ENCODE peak calls at places on chromosome 18, in nine cellular contexts. F is breast epithelium; E is tibial nerve; H is Karpas-422; C is MM.1S; X is aorta; B is Peyer's patch; R is naive thymus-derived CD4-positive, alpha-beta T cell; G is ovary. Z is an unnamed sample. For H3K36me3, H3K9me3 and H3K4me1, the result is how much of the 10 kb centered on the place peaks cover.

GRCh38 chr18:3323900-3324299 is 62.0 kb downstream of the MYL12B start:
- DNase-seq in E (no peak), G (no peak), R (no peak), C (no peak), B (no peak), H (no peak), X (no peak), F (no peak), Z (no peak)

GRCh38 chr18:52408800-52409302 is 68.9 kb downstream of the DCC start:
- DNase-seq in C (no peak), F (no peak), B (no peak), X (no peak), G (no peak), H (no peak), R (no peak), E (no peak), Z (no peak)

GRCh38 chr18:50614838-50615237 is 55.0 kb downstream of the MAPK4 start:
- DNase-seq in B (no peak), X (no peak), R (no peak), C (no peak), E (peak), H (no peak), G (no peak), F (no peak), Z (no peak)

GRCh38 chr18:13387856-13388548 is 169.4 kb downstream of the LDLRAD4 start:
- DNase-seq in R (no peak), G (no peak), E (no peak), C (no peak), B (no peak), F (peak), H (no peak), X (no peak), Z (no peak)

GRCh38 chr18:42030586-42031182 is 75.7 kb downstream of the PIK3C3 start:
- DNase-seq in G (no peak), R (no peak), C (no peak), X (no peak), H (peak), B (no peak), F (no peak), E (no peak), Z (no peak)

GRCh38 chr18:23291456-23292205 is 156.3 kb downstream of the CABLES1 start:
- DNase-seq in F (no peak), C (no peak), E (no peak), X (no peak), G (no peak), R (no peak), H (no peak), B (no peak), Z (no peak)

GRCh38 chr18:21682276-21683051 is 22.1 kb downstream of the ABHD3 start:
- DNase-seq in X (no peak), F (no peak), E (peak), R (peak), G (no peak), C (peak), H (no peak), B (no peak), Z (no peak)

GRCh38 chr18:54787616-54788015 is 40.7 kb upstream of the RAB27B start:
- DNase-seq in B (no peak), F (no peak), C (no peak), X (no peak), H (no peak), G (no peak), R (no peak), E (no peak), Z (no peak)

GRCh38 chr18:68588169-68588568 is 126.7 kb downstream of the TMX3 start:
- DNase-seq in X (no peak), R (no peak), H (no peak), C (no peak), E (no peak), G (no peak), F (no peak), B (no peak), Z (no peak)

GRCh38 chr18:71471963-71472725 is 1072.0 kb downstream of the CBLN2 start:
- DNase-seq in F (no peak), C (no peak), R (no peak), B (no peak), E (no peak), H (no peak), G (no peak), X (no peak), Z (no peak)

GRCh38 chr18:54856105-54856504 is 27.8 kb downstream of the RAB27B start:
- DNase-seq in B (no peak), X (no peak), R (no peak), E (no peak), H (no peak), F (no peak), G (no peak), C (no peak), Z (no peak)

GRCh38 chr18:59926131-59926530 is 26.3 kb downstream of the PMAIP1 start:
- DNase-seq in E (no peak), F (no peak), G (no peak), X (no peak), C (no peak), B (no peak), R (no peak), H (no peak), Z (no peak)

GRCh38 chr18:8809514-8809913 is 104.2 kb downstream of the MTCL1 start:
- DNase-seq in X (no peak), F (no peak), H (no peak), C (no peak), G (no peak), B (no peak), E (no peak), R (no peak), Z (no peak)

GRCh38 chr18:29651121-29651675 is 1391.3 kb downstream of the DSC3 start:
- DNase-seq in G (no peak), R (no peak), C (no peak), E (no peak), X (no peak), H (no peak), F (no peak), B (no peak), Z (no peak)

GRCh38 chr18:50097702-50098101 is 97.2 kb downstream of the MYO5B start:
- DNase-seq in E (no peak), X (peak), G (no peak), F (peak), H (no peak), R (no peak), B (no peak), C (peak), Z (no peak)

GRCh38 chr18:54127759-54128378 is 96.6 kb downstream of the MBD2 start:
- DNase-seq in E (no peak), F (no peak), G (no peak), C (peak), X (no peak), H (peak), R (no peak), B (no peak), Z (no peak)

GRCh38 chr18:49691177-49691608 is 122.1 kb downstream of the ACAA2 start:
- DNase-seq in C (no peak), E (no peak), X (peak), R (no peak), F (no peak), H (no peak), G (no peak), B (no peak), Z (no peak)

GRCh38 chr18:34028341-34028740 is 196.4 kb downstream of the NOL4 start:
- DNase-seq in F (no peak), C (no peak), R (no peak), H (no peak), B (no peak), E (no peak), G (no peak), X (no peak), Z (no peak)

GRCh38 chr18:987325-988186 is 82.9 kb downstream of the ADCYAP1 start:
- DNase-seq in B (no peak), R (no peak), F (no peak), G (no peak), X (peak), E (no peak), C (no peak), H (no peak), Z (no peak)

GRCh38 chr18:67980241-67980640 is 463.7 kb upstream of the DSEL start:
- DNase-seq in F (no peak), R (no peak), X (no peak), G (no peak), H (no peak), C (peak), E (no peak), B (no peak), Z (no peak)

GRCh38 chr18:64659186-64659585 is 510.3 kb upstream of the LINC00305 start:
- DNase-seq in R (no peak), H (no peak), F (no peak), C (no peak), G (no peak), B (no peak), E (no peak), X (no peak), Z (no peak)

GRCh38 chr18:13611058-13611615 is 115.2 kb downstream of the FAM210A start:
- DNase-seq in H (peak), F (no peak), C (peak), G (no peak), E (no peak), X (peak), B (peak), R (no peak), Z (no peak)

GRCh38 chr18:74897971-74898657 is 300.4 kb downstream of the ZNF407 start:
- DNase-seq in G (no peak), E (no peak), C (no peak), X (no peak), R (no peak), F (no peak), H (no peak), B (no peak), Z (no peak)

GRCh38 chr18:48931680-48932461 is 18.9 kb downstream of the SMAD7 start:
- DNase-seq in F (no peak), B (no peak), G (no peak), R (no peak), X (no peak), H (no peak), C (peak), E (no peak), Z (no peak)

GRCh38 chr18:3525870-3526420 is 76.0 kb downstream of the TGIF1 start:
- DNase-seq in F (no peak), X (no peak), C (peak), E (no peak), G (no peak), H (peak), B (peak), R (peak), Z (peak)

GRCh38 chr18:21703241-21703820 is 1.2 kb downstream of the ABHD3 start:
- DNase-seq in B (peak), E (no peak), G (no peak), F (no peak), H (peak), X (no peak), R (no peak), C (peak), Z (peak)

GRCh38 chr18:28287146-28287545 is 110.2 kb upstream of the CDH2 start:
- DNase-seq in H (no peak), X (no peak), F (no peak), B (no peak), R (no peak), G (no peak), C (no peak), E (no peak), Z (no peak)

GRCh38 chr18:46199515-46200147 is 95.4 kb downstream of the HAUS1 start:
- DNase-seq in E (no peak), B (no peak), F (no peak), G (no peak), X (no peak), H (no peak), C (no peak), R (no peak), Z (no peak)

GRCh38 chr18:26480897-26481795 is 67.2 kb downstream of the KCTD1 start:
- DNase-seq in R (no peak), X (no peak), H (peak), G (no peak), F (no peak), E (no peak), C (no peak), B (no peak), Z (no peak)

GRCh38 chr18:2979027-2979570 is 33.8 kb downstream of the LPIN2 start:
- DNase-seq in R (no peak), X (no peak), C (no peak), B (no peak), G (no peak), E (no peak), F (no peak), H (no peak), Z (no peak)

GRCh38 chr18:53795061-53795460 is 429.4 kb downstream of the MBD2 start:
- DNase-seq in G (no peak), R (no peak), C (no peak), E (no peak), F (no peak), H (no peak), B (no peak), X (no peak), Z (no peak)

GRCh38 chr18:79971986-79972385 is 7.5 kb downstream of the HSBP1L1 start:
- DNase-seq in R (no peak), C (no peak), G (no peak), E (no peak), B (no peak), H (no peak), X (no peak), F (no peak), Z (no peak)
- H3K36me3 ChIP-seq in R (under half), C (under half), G (under half), E (under half), B (half or more), H (under half), X (under half), F (under half), Z (under half)

DNA sequence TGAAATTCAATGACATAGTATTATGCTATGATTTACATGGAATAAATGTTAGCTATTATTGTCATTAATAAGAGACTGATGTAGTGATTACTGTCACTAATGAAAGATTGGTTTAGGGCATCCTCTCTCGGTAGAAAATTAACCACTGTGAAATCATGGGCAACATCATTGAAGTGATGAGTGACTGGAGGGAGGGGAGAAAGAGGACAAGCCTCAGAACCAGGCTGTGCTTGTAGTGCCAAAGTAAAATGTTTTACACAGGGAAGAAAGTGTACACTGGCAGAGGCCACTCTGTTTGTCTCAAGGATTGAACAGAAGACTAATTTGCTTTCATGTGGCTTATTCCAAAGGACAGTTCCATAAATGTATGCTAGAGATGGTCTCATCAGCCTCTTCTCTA is 456.2 kb upstream of the TCF4 start:
- DNase-seq in F (no peak), B (no peak), G (no peak), X (no peak), C (no peak), E (no peak), H (no peak), R (no peak), Z (no peak)
- H3K9me3 ChIP-seq in F (under half), B (under half), G (under half), X (under half), C (under half), E (under half), H (under half), R (under half), Z (under half)

GRCh38 chr18:37361223-37362157 is 204.1 kb downstream of the CELF4 start:
- DNase-seq in G (no peak), R (no peak), H (no peak), E (no peak), F (no peak), B (no peak), C (no peak), X (no peak), Z (no peak)
- H3K4me1 ChIP-seq in G (under half), R (under half), H (under half), E (under half), F (under half), B (under half), C (under half), X (under half), Z (under half)

DNA sequence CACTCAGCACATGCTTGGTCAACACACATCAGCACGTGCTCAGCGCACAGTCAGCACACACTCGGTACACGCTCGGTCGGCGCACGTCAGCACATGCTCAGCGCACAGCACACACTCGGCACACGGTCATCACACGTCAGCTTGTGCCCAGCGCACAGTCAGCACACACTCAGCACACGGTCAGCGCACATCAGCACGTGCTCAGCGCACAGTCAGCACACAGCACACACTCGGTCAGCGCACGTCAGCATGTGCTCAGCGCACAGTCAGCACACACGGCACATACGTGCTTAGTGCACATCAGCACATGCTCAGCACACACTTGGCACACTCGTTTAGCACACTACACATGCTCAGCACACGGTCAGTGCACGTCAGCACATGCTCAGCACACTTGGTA is 49.7 kb upstream of the NFATC1 start:
- DNase-seq in F (no peak), B (no peak), H (no peak), C (no peak), G (no peak), X (no peak), E (no peak), R (no peak), Z (no peak)
- H3K36me3 ChIP-seq in F (under half), B (half or more), H (under half), C (under half), G (under half), X (under half), E (under half), R (under half), Z (under half)

DNA sequence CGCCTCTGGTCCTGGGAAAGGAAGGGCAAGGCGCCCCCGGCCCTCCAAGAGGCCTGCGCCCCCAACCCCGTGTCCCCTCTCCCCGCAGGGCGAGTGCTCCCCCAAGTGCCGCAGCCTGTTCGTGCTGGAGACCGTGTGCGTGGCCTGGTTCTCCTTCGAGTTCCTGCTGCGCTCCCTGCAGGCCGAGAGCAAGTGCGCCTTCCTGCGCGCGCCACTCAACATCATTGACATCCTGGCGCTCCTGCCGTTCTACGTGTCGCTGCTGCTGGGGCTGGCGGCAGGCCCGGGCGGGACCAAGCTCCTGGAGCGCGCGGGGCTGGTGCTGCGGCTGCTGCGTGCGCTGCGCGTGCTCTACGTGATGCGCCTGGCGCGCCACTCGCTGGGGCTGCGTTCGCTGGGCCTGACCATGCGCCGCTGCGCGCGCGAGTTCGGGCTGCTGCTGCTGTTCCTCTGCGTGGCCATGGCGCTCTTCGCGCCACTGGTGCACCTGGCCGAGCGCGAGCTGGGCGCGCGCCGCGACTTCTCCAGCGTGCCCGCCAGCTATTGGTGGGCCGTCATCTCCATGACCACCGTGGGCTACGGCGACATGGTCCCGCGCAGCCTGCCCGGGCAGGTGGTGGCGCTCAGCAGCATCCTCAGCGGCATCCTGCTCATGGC is 52.4 kb downstream of the SLC66A2 start:
- DNase-seq in H (no peak), C (no peak), E (no peak), X (no peak), R (no peak), B (no peak), G (no peak), F (no peak), Z (no peak)
- H3K9me3 ChIP-seq in H (half or more), C (under half), E (half or more), X (under half), R (under half), B (half or more), G (under half), F (under half), Z (under half)

GRCh38 chr18:36732264-36732663 is 96.5 kb downstream of the TPGS2 start:
- DNase-seq in F (no peak), E (no peak), B (no peak), H (no peak), X (no peak), R (no peak), G (no peak), C (no peak), Z (no peak)
- H3K4me1 ChIP-seq in F (under half), E (under half), B (under half), H (half or more), X (under half), R (under half), G (under half), C (half or more), Z (under half)

GRCh38 chr18:62842898-62843297 is 127.6 kb downstream of the PHLPP1 start:
- DNase-seq in H (no peak), B (no peak), R (no peak), E (no peak), C (no peak), F (no peak), X (no peak), G (no peak), Z (no peak)

GRCh38 chr18:62847081-62847480 is 131.7 kb downstream of the PHLPP1 start:
- DNase-seq in H (no peak), G (no peak), B (no peak), C (no peak), F (no peak), R (no peak), X (no peak), E (no peak), Z (no peak)

GRCh38 chr18:62846334-62846733 is 131.0 kb downstream of the PHLPP1 start:
- DNase-seq in F (no peak), H (no peak), E (no peak), G (no peak), B (no peak), C (no peak), R (no peak), X (no peak), Z (no peak)

GRCh38 chr18:62841405-62841804 is 126.1 kb downstream of the PHLPP1 start:
- DNase-seq in R (no peak), G (no peak), C (no peak), H (no peak), F (no peak), B (no peak), E (no peak), X (no peak), Z (no peak)

DNA sequence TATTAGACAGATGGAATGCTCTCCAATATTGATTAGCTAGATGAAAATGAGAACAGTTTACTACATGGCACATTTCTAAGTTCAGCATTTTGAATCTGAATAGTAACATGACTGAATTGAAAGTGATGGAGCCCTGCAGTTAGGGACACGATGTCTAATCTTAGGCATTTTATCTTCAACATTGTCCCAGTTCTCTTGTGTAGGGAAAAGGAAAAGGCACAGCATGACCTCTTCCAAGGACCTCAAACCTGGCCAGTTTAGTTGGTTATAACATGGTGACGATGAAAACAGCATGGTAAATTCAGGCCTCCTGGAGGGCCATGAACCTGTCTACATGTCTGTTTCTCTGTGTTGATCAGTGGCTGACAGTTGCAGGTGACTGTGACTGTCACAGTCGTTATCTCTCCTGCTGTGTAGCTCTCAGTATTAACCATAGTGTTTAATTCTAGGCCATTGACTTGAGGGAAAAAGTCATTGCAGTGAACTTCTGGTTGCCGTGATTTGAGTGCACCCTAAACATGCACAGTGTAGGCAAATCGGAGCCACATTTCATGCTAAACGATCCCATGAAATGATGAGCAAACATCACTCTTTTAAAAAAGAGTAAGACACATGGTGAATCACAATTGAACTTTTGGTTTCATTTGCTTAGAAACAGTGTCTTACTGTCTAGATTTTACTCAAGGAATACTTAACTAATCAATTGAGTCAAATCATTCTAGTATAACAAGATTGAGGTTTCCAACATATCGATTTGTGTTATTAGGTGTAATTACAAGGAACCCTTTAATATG is 129.7 kb downstream of the PHLPP1 start:
- DNase-seq in E (no peak), H (no peak), X (no peak), C (peak), B (no peak), G (no peak), F (no peak), R (no peak), Z (no peak)
- H3K36me3 ChIP-seq in E (under half), H (under half), X (under half), C (under half), B (under half), G (under half), F (under half), R (under half), Z (under half)